ENCODE peak calls at places on chromosomes 6 and 20, in seven cellular contexts. Q is IMR-90, L is H9, X is trophoblast cell, E is neuronal stem cell, S is mesendoderm, R is H1. O is an unnamed sample.

GRCh38 chr6:107101661-107102413 is 13.5 kb downstream of the BEND3 start:
- DNase-seq in E (no peak), Q (no peak), X (no peak), S (no peak), L (no peak), R (no peak), O (no peak)

GRCh38 chr6:35085359-35086281 is 55.5 kb downstream of the TCP11 start:
- DNase-seq in S (no peak), Q (no peak), R (no peak), E (no peak), L (no peak), X (no peak), O (no peak)

GRCh38 chr6:37260063-37260843 is 2.3 kb upstream of the TMEM217 start:
- DNase-seq in X (no peak), S (no peak), E (no peak), L (no peak), Q (no peak), R (no peak), O (no peak)

GRCh38 chr6:107400748-107401147 is 58.6 kb downstream of the PDSS2 start:
- DNase-seq in E (no peak), S (no peak), L (no peak), X (no peak), Q (no peak), R (no peak), O (no peak)

GRCh38 chr6:142804490-142804889 is 140.5 kb downstream of the HIVEP2 start:
- DNase-seq in R (no peak), Q (no peak), S (no peak), E (no peak), X (no peak), L (no peak), O (no peak)

GRCh38 chr6:104789770-104790190 is 69.9 kb downstream of the HACE1 start:
- DNase-seq in R (no peak), E (no peak), L (no peak), X (peak), Q (peak), S (peak), O (peak)

GRCh38 chr6:43083041-43083669 is 7.0 kb downstream of the PTK7 start:
- DNase-seq in S (peak), R (no peak), Q (no peak), E (no peak), X (no peak), L (no peak), O (no peak)

GRCh38 chr6:53015486-53015885 is 20.4 kb upstream of the GSTA4 start:
- DNase-seq in X (peak), R (no peak), L (no peak), Q (no peak), S (no peak), E (no peak), O (no peak)

GRCh38 chr6:1993049-1993448 is 252.4 kb downstream of the GMDS start:
- DNase-seq in X (no peak), R (no peak), Q (peak), S (no peak), E (no peak), L (no peak), O (no peak)

GRCh38 chr6:159727717-159728440 is 573 bp downstream of the WTAP start:
- DNase-seq in X (peak), E (peak), R (no peak), Q (no peak), L (no peak), S (peak), O (peak)

GRCh38 chr20:3130051-3130600 is 29.5 kb downstream of the FASTKD5 start:
- DNase-seq in Q (no peak), S (no peak), E (no peak), L (no peak), R (no peak), X (no peak), O (no peak)

GRCh38 chr20:3126527-3126859 is 33.2 kb downstream of the FASTKD5 start:
- DNase-seq in X (no peak), L (no peak), S (no peak), Q (no peak), R (no peak), E (no peak), O (no peak)

GRCh38 chr20:3129094-3129493 is 30.6 kb downstream of the FASTKD5 start:
- DNase-seq in Q (no peak), L (no peak), R (no peak), S (no peak), X (no peak), E (no peak), O (no peak)

GRCh38 chr20:3133156-3133555 is 26.5 kb downstream of the FASTKD5 start:
- DNase-seq in Q (peak), X (no peak), S (no peak), E (no peak), R (no peak), L (no peak), O (no peak)

GRCh38 chr20:3128585-3128984 is 31.1 kb downstream of the FASTKD5 start:
- DNase-seq in S (no peak), X (no peak), Q (no peak), E (no peak), R (no peak), L (no peak), O (no peak)
- H2BK120ac ChIP-seq in S (no peak), X (no peak), Q (no peak), E (no peak), R (no peak), L (no peak), O (no peak)

GRCh38 chr20:5675103-5676091 is 74.8 kb upstream of the SHLD1 start:
- DNase-seq in R (no peak), L (no peak), X (peak), Q (no peak), S (no peak), E (no peak), O (no peak)

GRCh38 chr20:5678769-5679168 is 71.4 kb upstream of the SHLD1 start:
- DNase-seq in R (no peak), Q (no peak), S (no peak), E (no peak), L (no peak), X (peak), O (no peak)

GRCh38 chr20:5680227-5680626 is 70.0 kb upstream of the SHLD1 start:
- DNase-seq in E (no peak), R (no peak), S (no peak), Q (peak), L (no peak), X (peak), O (no peak)

GRCh38 chr20:5674176-5674660 is 76.0 kb upstream of the SHLD1 start:
- DNase-seq in L (no peak), E (no peak), S (no peak), Q (peak), R (no peak), X (peak), O (peak)

DNA sequence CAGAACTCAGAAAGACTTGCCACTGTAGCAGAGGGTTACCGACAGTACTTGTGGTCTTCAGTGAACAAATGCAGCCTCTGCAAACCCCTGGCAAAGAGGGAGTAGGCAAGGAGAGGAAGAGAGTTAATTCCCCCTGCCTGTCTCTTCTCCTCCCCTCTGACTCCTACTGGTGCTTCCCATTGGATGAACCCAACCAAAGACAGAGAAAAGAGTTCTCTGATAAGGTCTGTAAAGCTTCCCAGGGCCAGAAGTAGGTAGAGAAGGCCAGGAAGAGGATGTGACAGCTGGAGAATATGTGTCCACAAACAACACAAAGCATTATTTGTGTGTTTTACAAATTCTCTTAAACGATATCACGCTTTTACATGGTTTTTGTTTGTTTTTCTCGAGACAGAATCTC is 72.8 kb upstream of the SHLD1 start:
- DNase-seq in E (no peak), R (no peak), S (no peak), L (no peak), X (no peak), Q (no peak), O (no peak)
- H3K27ac ChIP-seq in E (no peak), R (no peak), S (no peak), L (no peak), X (no peak), Q (no peak), O (no peak)

DNA sequence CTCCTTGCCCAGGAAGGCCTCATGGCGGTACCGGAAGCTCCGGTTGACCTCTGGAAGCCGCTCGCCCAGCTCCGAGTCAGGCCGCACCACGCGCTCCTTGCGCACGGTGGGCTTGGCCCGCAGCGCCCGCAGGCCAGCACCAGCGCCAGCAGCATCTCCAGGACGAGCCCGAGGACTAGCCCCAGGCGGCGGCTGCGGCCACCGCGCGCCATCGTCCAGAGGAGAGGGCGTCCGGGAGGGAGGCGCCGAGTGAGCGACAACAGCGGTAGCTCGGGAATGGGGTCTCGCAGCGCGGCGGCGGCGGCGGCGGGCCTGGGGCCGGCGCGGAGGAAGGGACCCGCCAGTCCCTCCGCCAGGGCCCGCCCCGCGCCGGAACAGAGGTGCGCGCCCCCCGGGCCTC is 27.6 kb upstream of the CGA start:
- DNase-seq in L (peak), R (no peak), Q (no peak), X (peak), E (no peak), S (no peak), O (no peak)
- H2BK120ac ChIP-seq in L (no peak), R (no peak), Q (no peak), X (no peak), E (peak), S (no peak), O (no peak)

GRCh38 chr6:149213829-149214228 is 103.7 kb upstream of the TAB2 start:
- DNase-seq in X (peak), R (no peak), S (no peak), Q (peak), E (no peak), L (no peak), O (peak)

GRCh38 chr6:149218471-149218870 is 99.0 kb upstream of the TAB2 start:
- DNase-seq in X (no peak), L (no peak), Q (no peak), E (no peak), S (no peak), R (no peak), O (no peak)

GRCh38 chr6:149218915-149219314 is 98.6 kb upstream of the TAB2 start:
- DNase-seq in X (no peak), E (no peak), R (no peak), Q (no peak), L (no peak), S (no peak), O (no peak)

GRCh38 chr6:149217466-149217888 is 100.0 kb upstream of the TAB2 start:
- DNase-seq in R (no peak), X (no peak), L (no peak), Q (no peak), E (no peak), S (no peak), O (no peak)

GRCh38 chr6:149216459-149216858 is 101.1 kb upstream of the TAB2 start:
- DNase-seq in E (no peak), R (no peak), X (no peak), S (peak), L (peak), Q (no peak), O (no peak)
- H3K27ac ChIP-seq in E (no peak), R (no peak), X (no peak), S (no peak), L (no peak), Q (no peak), O (no peak)

GRCh38 chr6:12543953-12544352 is 172.6 kb upstream of the PHACTR1 start:
- DNase-seq in L (no peak), E (no peak), R (no peak), X (no peak), Q (no peak), S (no peak), O (no peak)

GRCh38 chr6:12546659-12546987 is 169.9 kb upstream of the PHACTR1 start:
- DNase-seq in X (no peak), E (no peak), L (no peak), Q (no peak), R (no peak), S (no peak), O (no peak)

GRCh38 chr6:12545837-12546658 is 170.5 kb upstream of the PHACTR1 start:
- DNase-seq in R (no peak), E (no peak), L (no peak), X (no peak), Q (peak), S (no peak), O (peak)

GRCh38 chr6:12545141-12545540 is 171.4 kb upstream of the PHACTR1 start:
- DNase-seq in L (no peak), S (no peak), R (no peak), Q (no peak), E (no peak), X (no peak), O (no peak)

DNA sequence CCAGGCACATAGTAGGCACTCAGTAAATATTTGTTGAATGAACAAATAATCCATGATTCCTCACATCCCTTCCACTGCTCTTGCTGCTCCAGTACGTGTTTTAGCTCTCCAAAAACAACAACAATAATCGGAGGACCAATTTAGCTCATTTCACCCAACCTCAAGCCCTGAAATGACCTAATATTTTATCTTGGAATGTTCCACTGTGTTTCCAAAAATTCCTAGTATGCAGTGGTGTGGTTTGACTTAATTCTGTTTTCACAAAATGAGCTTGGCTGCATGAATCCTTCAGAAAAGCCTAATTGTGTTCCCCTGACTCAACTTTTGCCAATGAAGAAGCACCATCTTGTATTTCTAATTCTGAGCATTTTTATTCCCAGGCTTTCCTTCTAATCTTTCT is 168.0 kb upstream of the PHACTR1 start:
- DNase-seq in E (no peak), S (no peak), R (no peak), L (no peak), Q (peak), X (no peak), O (peak)
- H2BK120ac ChIP-seq in E (no peak), S (no peak), R (no peak), L (no peak), Q (no peak), X (no peak), O (no peak)

GRCh38 chr20:35732644-35732982 is 9.4 kb downstream of the RBM39 start:
- DNase-seq in X (no peak), R (no peak), S (no peak), Q (no peak), L (no peak), E (no peak), O (no peak)

GRCh38 chr20:35729836-35730582 is 12.1 kb downstream of the RBM39 start:
- DNase-seq in Q (no peak), E (no peak), L (no peak), S (no peak), R (no peak), X (no peak), O (no peak)

GRCh38 chr20:35730583-35731468 is 11.2 kb downstream of the RBM39 start:
- DNase-seq in S (no peak), R (no peak), Q (no peak), X (no peak), E (no peak), L (no peak), O (no peak)

GRCh38 chr20:35731469-35731788 is 10.6 kb downstream of the RBM39 start:
- DNase-seq in E (no peak), X (no peak), S (no peak), L (no peak), Q (no peak), R (no peak), O (no peak)

DNA sequence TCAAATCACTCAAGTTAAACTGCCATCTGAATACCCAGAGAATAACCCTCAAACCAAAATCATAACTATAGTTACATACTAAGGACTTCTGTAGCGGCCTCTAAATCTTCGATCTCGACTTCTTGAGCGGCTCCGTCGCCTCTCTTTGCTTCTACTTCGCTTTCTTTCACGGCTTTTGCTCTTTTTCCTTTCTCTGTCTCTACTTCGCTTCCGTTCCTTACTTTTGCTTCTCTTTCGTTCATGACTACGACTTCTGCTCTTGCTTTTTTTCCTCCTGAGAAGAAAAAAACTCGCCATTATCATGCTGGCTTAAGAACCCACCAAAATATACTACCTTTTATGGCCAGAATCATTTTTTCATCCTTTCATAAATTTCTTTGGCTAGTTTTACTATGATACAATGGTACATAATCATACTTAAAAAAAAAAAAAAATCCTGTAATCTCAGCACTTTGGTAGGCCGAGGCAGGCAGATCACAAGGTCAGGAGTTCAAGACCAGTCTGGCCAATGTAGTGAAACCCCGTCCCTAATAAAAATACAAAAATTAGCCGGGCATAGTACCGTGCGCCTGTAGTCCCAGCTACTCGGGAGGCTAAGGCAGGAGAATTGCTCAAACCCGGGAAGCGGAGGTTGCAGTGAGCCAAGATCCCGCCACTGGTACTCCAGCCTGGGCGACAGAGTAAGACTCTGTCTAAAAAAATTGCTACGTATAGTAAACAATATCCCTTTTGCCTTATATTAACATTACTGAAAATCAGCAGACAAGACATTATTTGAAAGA is 10.0 kb downstream of the RBM39 start:
- DNase-seq in E (no peak), S (no peak), Q (no peak), L (no peak), R (no peak), X (no peak), O (no peak)
- H3K27ac ChIP-seq in E (no peak), S (no peak), Q (no peak), L (no peak), R (no peak), X (no peak), O (peak)

GRCh38 chr6:130858498-130859160 is 31.4 kb downstream of the SMLR1 start:
- DNase-seq in L (no peak), X (no peak), S (no peak), E (no peak), R (no peak), Q (no peak), O (no peak)
- H2BK120ac ChIP-seq in L (no peak), X (no peak), S (no peak), E (no peak), R (no peak), Q (no peak), O (no peak)

GRCh38 chr20:44532248-44532980 is 10.5 kb upstream of the SERINC3 start:
- DNase-seq in R (no peak), S (no peak), L (no peak), X (peak), Q (no peak), E (no peak), O (no peak)
- H3K27ac ChIP-seq in R (no peak), S (no peak), L (no peak), X (no peak), Q (peak), E (no peak), O (no peak)

DNA sequence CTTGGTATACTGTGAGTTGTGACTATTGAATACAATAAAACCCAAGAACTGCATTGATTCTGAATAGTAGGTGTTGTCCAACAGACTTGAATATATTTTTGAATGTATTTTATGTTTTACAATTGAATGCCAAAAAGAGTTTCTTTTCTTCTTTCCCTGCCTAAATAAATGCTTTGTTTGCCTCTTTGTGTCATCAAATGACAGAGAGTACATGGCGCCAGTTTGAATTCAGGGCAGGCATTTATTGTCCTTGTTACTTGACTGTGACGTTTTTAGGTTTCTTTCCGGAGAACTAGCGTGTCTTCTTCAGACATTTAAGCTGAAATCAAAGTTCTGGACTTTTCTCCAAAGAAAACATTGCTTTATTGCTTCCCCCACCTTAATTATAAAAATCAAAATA is 16.6 kb downstream of the KIF3B start:
- DNase-seq in X (no peak), R (no peak), S (no peak), L (no peak), E (no peak), Q (no peak), O (no peak)
- H2BK120ac ChIP-seq in X (no peak), R (no peak), S (no peak), L (no peak), E (no peak), Q (no peak), O (no peak)

O was measured in mesenchymal stem cell.